ENCODE peak calls at places on chromosomes 3 and 15, in four cellular contexts. Q, A, E and Z are unnamed samples.

GRCh38 chr3:50226888-50227389 is 9.1 kb upstream of the GNAI2 start:
- DNase-seq in Q (no peak), E (peak), A (no peak), Z (no peak)

GRCh38 chr3:13057641-13058040 is 15.6 kb downstream of the IQSEC1 start:
- DNase-seq in A (no peak), Q (no peak), E (no peak), Z (no peak)

GRCh38 chr15:47516576-47517371 is 200.5 kb upstream of the SEMA6D start:
- DNase-seq in E (no peak), Q (no peak), A (no peak), Z (no peak)

GRCh38 chr3:124558898-124559649 is 171.2 kb upstream of the UMPS start:
- DNase-seq in E (no peak), Q (no peak), A (no peak), Z (no peak)

GRCh38 chr15:57457726-57458125 is 81.4 kb downstream of the CGNL1 start:
- DNase-seq in A (no peak), E (no peak), Q (no peak), Z (no peak)

GRCh38 chr3:141345528-141345927 is 22.8 kb upstream of the ZBTB38 start:
- DNase-seq in Q (no peak), A (no peak), E (no peak), Z (no peak)

GRCh38 chr15:51782357-51782896 is 31.0 kb downstream of the TMOD2 start:
- DNase-seq in Q (no peak), A (no peak), E (no peak), Z (no peak)

GRCh38 chr15:48582472-48583235 is 62.9 kb downstream of the FBN1 start:
- DNase-seq in A (no peak), Q (no peak), E (no peak), Z (no peak)

GRCh38 chr3:179801263-179801662 is 148.4 kb downstream of the USP13 start:
- DNase-seq in E (no peak), Q (no peak), A (no peak), Z (no peak)

GRCh38 chr3:156668073-156668763 is 6.2 kb upstream of the TIPARP start:
- DNase-seq in Q (no peak), A (no peak), E (no peak), Z (no peak)

GRCh38 chr3:33645060-33645841 is 72.8 kb downstream of the CLASP2 start:
- DNase-seq in E (no peak), Q (no peak), A (no peak), Z (no peak)

GRCh38 chr3:193928354-193929209 is 207.4 kb upstream of the HES1 start:
- DNase-seq in A (no peak), Q (no peak), E (no peak), Z (no peak)

GRCh38 chr3:26193558-26193957 is 403.7 kb downstream of the OXSM start:
- DNase-seq in A (no peak), Q (no peak), E (no peak), Z (no peak)

GRCh38 chr15:58390118-58390517 is 41.7 kb upstream of the LIPC start:
- DNase-seq in A (no peak), E (no peak), Q (no peak), Z (no peak)

GRCh38 chr3:48273594-48274211 is 32.8 kb downstream of the ZNF589 start:
- DNase-seq in E (peak), A (peak), Q (peak), Z (peak)

GRCh38 chr3:5187920-5188418 is 462 bp downstream of the EDEM1 start:
- DNase-seq in E (peak), A (peak), Q (peak), Z (no peak)

GRCh38 chr3:126676919-126677705 is 22.2 kb upstream of the TXNRD3 start:
- DNase-seq in A (no peak), E (no peak), Q (no peak), Z (no peak)

GRCh38 chr3:134449277-134449676 is 36.5 kb downstream of the ANAPC13 start:
- DNase-seq in Q (no peak), E (no peak), A (no peak), Z (no peak)

GRCh38 chr3:124974691-124975090 is 40.1 kb upstream of the MUC13 start:
- DNase-seq in E (no peak), A (no peak), Q (no peak), Z (no peak)

GRCh38 chr3:137709011-137709601 is 55.0 kb upstream of the SOX14 start:
- DNase-seq in Q (no peak), A (no peak), E (peak), Z (no peak)